ENCODE peak calls at places on chromosome 1, in four cellular contexts. O, U, B and Z are unnamed samples.

GRCh38 chr1:42933610-42934009 is 25.1 kb downstream of the SLC2A1 start:
- DNase-seq in O (no peak), B (no peak), U (no peak), Z (no peak)

GRCh38 chr1:1344672-1345361 is 4.4 kb downstream of the DVL1 start:
- DNase-seq in O (peak; percentile 57), B (peak; percentile 85), U (no peak), Z (no peak)

GRCh38 chr1:153770812-153771211 is 4.4 kb upstream of the SLC27A3 start:
- DNase-seq in B (no peak), U (no peak), O (no peak), Z (peak; percentile 72)

GRCh38 chr1:186487163-186487562 is 26.2 kb upstream of the PDC start:
- DNase-seq in U (no peak), O (no peak), B (peak; percentile 45), Z (no peak)

GRCh38 chr1:21550097-21550496 is 40.9 kb downstream of the ALPL start:
- DNase-seq in O (no peak), U (no peak), B (peak; percentile 64), Z (no peak)

GRCh38 chr1:165924096-165924495 is 96.7 kb downstream of the UCK2 start:
- DNase-seq in B (no peak), O (no peak), U (no peak), Z (no peak)

GRCh38 chr1:34681481-34682451 is 73.1 kb upstream of the GJB5 start:
- DNase-seq in B (peak; percentile 38), U (no peak), O (peak; percentile 64), Z (no peak)

GRCh38 chr1:182786223-182787001 is 3.2 kb upstream of the NPL start:
- DNase-seq in U (peak; percentile 35), O (peak; percentile 75), B (peak; percentile 72), Z (peak; percentile 80)

GRCh38 chr1:20493839-20494608 is 8.0 kb upstream of the CAMK2N1 start:
- DNase-seq in B (peak; percentile 84), O (peak; percentile 82), U (peak; percentile 51), Z (peak; percentile 93)

GRCh38 chr1:209755926-209756607 is at the start of gene TRAF3IP3:
- DNase-seq in U (no peak), O (no peak), B (no peak), Z (peak; percentile 74)

GRCh38 chr1:226212545-226212944 is 10.9 kb upstream of the MIXL1 start:
- DNase-seq in B (no peak), U (no peak), O (no peak), Z (no peak)

GRCh38 chr1:165284471-165284870 is 72.0 kb downstream of the LMX1A start:
- DNase-seq in B (no peak), O (no peak), U (no peak), Z (no peak)